ENCODE peak calls at places on chromosome 4, in six cellular contexts. One of them, this sample, is unnamed.

GRCh38 chr4:149754526-149754925 is 61.1 kb downstream of the IQCM start:
- DNase-seq in foreskin fibroblast: peak
- DNase-seq in stomach: no peak
- DNase-seq in AG04450: peak
- DNase-seq in HCT116: no peak
- DNase-seq in choroid plexus epithelial cell: peak
- DNase-seq in this sample: no peak

GRCh38 chr4:41750158-41750623 is 1.7 kb upstream of the PHOX2B start:
- DNase-seq in foreskin fibroblast: no peak
- DNase-seq in stomach: no peak
- DNase-seq in AG04450: no peak
- DNase-seq in HCT116: no peak
- DNase-seq in choroid plexus epithelial cell: no peak
- DNase-seq in this sample: no peak

GRCh38 chr4:23920296-23920695 is 30.4 kb upstream of the PPARGC1A start:
- DNase-seq in foreskin fibroblast: no peak
- DNase-seq in stomach: no peak
- DNase-seq in AG04450: no peak
- DNase-seq in HCT116: no peak
- DNase-seq in choroid plexus epithelial cell: no peak
- DNase-seq in this sample: no peak

GRCh38 chr4:108492816-108493595 is 127.4 kb upstream of the RPL34 start:
- DNase-seq in foreskin fibroblast: no peak
- DNase-seq in stomach: no peak
- DNase-seq in AG04450: no peak
- DNase-seq in HCT116: peak
- DNase-seq in choroid plexus epithelial cell: peak
- DNase-seq in this sample: no peak

GRCh38 chr4:183182873-183183725 is 84.0 kb downstream of the WWC2 start:
- DNase-seq in foreskin fibroblast: peak
- DNase-seq in stomach: no peak
- DNase-seq in AG04450: peak
- DNase-seq in HCT116: peak
- DNase-seq in choroid plexus epithelial cell: peak
- DNase-seq in this sample: peak

GRCh38 chr4:97984545-97985131 is 158.6 kb downstream of the STPG2 start:
- DNase-seq in foreskin fibroblast: no peak
- DNase-seq in stomach: no peak
- DNase-seq in AG04450: no peak
- DNase-seq in HCT116: peak
- DNase-seq in choroid plexus epithelial cell: peak
- DNase-seq in this sample: no peak

GRCh38 chr4:1746265-1746691 is 25.0 kb downstream of the TACC3 start:
- DNase-seq in foreskin fibroblast: peak
- DNase-seq in stomach: peak
- DNase-seq in AG04450: no peak
- DNase-seq in HCT116: peak
- DNase-seq in choroid plexus epithelial cell: peak
- DNase-seq in this sample: no peak

GRCh38 chr4:81030617-81031388 is at the start of gene BMP3:
- DNase-seq in foreskin fibroblast: peak
- DNase-seq in stomach: no peak
- DNase-seq in AG04450: no peak
- DNase-seq in HCT116: no peak
- DNase-seq in choroid plexus epithelial cell: peak
- DNase-seq in this sample: no peak

GRCh38 chr4:183788308-183788707 is 116.8 kb upstream of the STOX2 start:
- DNase-seq in foreskin fibroblast: no peak
- DNase-seq in stomach: no peak
- DNase-seq in AG04450: no peak
- DNase-seq in HCT116: no peak
- DNase-seq in choroid plexus epithelial cell: no peak
- DNase-seq in this sample: no peak

GRCh38 chr4:3461515-3462291 is 1.4 kb upstream of the DOK7 start:
- DNase-seq in foreskin fibroblast: no peak
- DNase-seq in stomach: peak
- DNase-seq in AG04450: no peak
- DNase-seq in HCT116: no peak
- DNase-seq in choroid plexus epithelial cell: no peak
- DNase-seq in this sample: no peak

GRCh38 chr4:153156263-153156662 is 48.0 kb upstream of the TRIM2 start:
- DNase-seq in foreskin fibroblast: no peak
- DNase-seq in stomach: no peak
- DNase-seq in AG04450: no peak
- DNase-seq in HCT116: no peak
- DNase-seq in choroid plexus epithelial cell: peak
- DNase-seq in this sample: no peak

GRCh38 chr4:90474484-90474883 is 347.3 kb downstream of the CCSER1 start:
- DNase-seq in foreskin fibroblast: no peak
- DNase-seq in stomach: no peak
- DNase-seq in AG04450: no peak
- DNase-seq in HCT116: no peak
- DNase-seq in choroid plexus epithelial cell: no peak
- DNase-seq in this sample: no peak

GRCh38 chr4:89000844-89001360 is 56.1 kb downstream of the FAM13A start:
- DNase-seq in foreskin fibroblast: peak
- DNase-seq in stomach: no peak
- DNase-seq in AG04450: no peak
- DNase-seq in HCT116: no peak
- DNase-seq in choroid plexus epithelial cell: peak
- DNase-seq in this sample: no peak

GRCh38 chr4:145587088-145587487 is 32.1 kb upstream of the MMAA start:
- DNase-seq in foreskin fibroblast: no peak
- DNase-seq in stomach: no peak
- DNase-seq in AG04450: no peak
- DNase-seq in HCT116: no peak
- DNase-seq in choroid plexus epithelial cell: no peak
- DNase-seq in this sample: no peak

GRCh38 chr4:168864831-168865541 is 145.1 kb downstream of the CBR4 start:
- DNase-seq in foreskin fibroblast: peak
- DNase-seq in stomach: no peak
- DNase-seq in AG04450: no peak
- DNase-seq in HCT116: no peak
- DNase-seq in choroid plexus epithelial cell: peak
- DNase-seq in this sample: no peak

GRCh38 chr4:21769404-21770147 is 179.0 kb downstream of the KCNIP4 start:
- DNase-seq in foreskin fibroblast: peak
- DNase-seq in stomach: no peak
- DNase-seq in AG04450: no peak
- DNase-seq in HCT116: no peak
- DNase-seq in choroid plexus epithelial cell: peak
- DNase-seq in this sample: no peak

GRCh38 chr4:105619193-105619931 is 66.9 kb downstream of the ARHGEF38 start:
- DNase-seq in foreskin fibroblast: no peak
- DNase-seq in stomach: peak
- DNase-seq in AG04450: no peak
- DNase-seq in HCT116: no peak
- DNase-seq in choroid plexus epithelial cell: no peak
- DNase-seq in this sample: no peak

GRCh38 chr4:122917731-122918130 is 4.7 kb downstream of the NUDT6 start:
- DNase-seq in foreskin fibroblast: no peak
- DNase-seq in stomach: no peak
- DNase-seq in AG04450: no peak
- DNase-seq in HCT116: no peak
- DNase-seq in choroid plexus epithelial cell: peak
- DNase-seq in this sample: no peak

GRCh38 chr4:77505958-77506319 is 99.7 kb upstream of the CXCL13 start:
- DNase-seq in foreskin fibroblast: no peak
- DNase-seq in stomach: no peak
- DNase-seq in AG04450: no peak
- DNase-seq in HCT116: no peak
- DNase-seq in choroid plexus epithelial cell: no peak
- DNase-seq in this sample: no peak

GRCh38 chr4:115866364-115866896 is 753.0 kb upstream of the NDST4 start:
- DNase-seq in foreskin fibroblast: no peak
- DNase-seq in stomach: no peak
- DNase-seq in AG04450: no peak
- DNase-seq in HCT116: no peak
- DNase-seq in choroid plexus epithelial cell: no peak
- DNase-seq in this sample: no peak

GRCh38 chr4:71635094-71635493 is 148.8 kb downstream of the GC start:
- DNase-seq in foreskin fibroblast: no peak
- DNase-seq in stomach: no peak
- DNase-seq in AG04450: no peak
- DNase-seq in HCT116: no peak
- DNase-seq in choroid plexus epithelial cell: no peak
- DNase-seq in this sample: no peak

GRCh38 chr4:150231108-150231770 is 153.0 kb downstream of the DCLK2 start:
- DNase-seq in foreskin fibroblast: no peak
- DNase-seq in stomach: no peak
- DNase-seq in AG04450: no peak
- DNase-seq in HCT116: no peak
- DNase-seq in choroid plexus epithelial cell: no peak
- DNase-seq in this sample: no peak

GRCh38 chr4:168928346-168928745 is 81.7 kb downstream of the CBR4 start:
- DNase-seq in foreskin fibroblast: no peak
- DNase-seq in stomach: no peak
- DNase-seq in AG04450: no peak
- DNase-seq in HCT116: no peak
- DNase-seq in choroid plexus epithelial cell: no peak
- DNase-seq in this sample: no peak

GRCh38 chr4:185800266-185800945 is 11.6 kb downstream of the SORBS2 start:
- DNase-seq in foreskin fibroblast: no peak
- DNase-seq in stomach: no peak
- DNase-seq in AG04450: no peak
- DNase-seq in HCT116: no peak
- DNase-seq in choroid plexus epithelial cell: no peak
- DNase-seq in this sample: no peak

GRCh38 chr4:185805979-185806378 is 6.0 kb downstream of the SORBS2 start:
- DNase-seq in foreskin fibroblast: no peak
- DNase-seq in stomach: no peak
- DNase-seq in AG04450: no peak
- DNase-seq in HCT116: no peak
- DNase-seq in choroid plexus epithelial cell: no peak
- DNase-seq in this sample: no peak

GRCh38 chr4:185805262-185805802 is 6.7 kb downstream of the SORBS2 start:
- DNase-seq in foreskin fibroblast: no peak
- DNase-seq in stomach: no peak
- DNase-seq in AG04450: no peak
- DNase-seq in HCT116: no peak
- DNase-seq in choroid plexus epithelial cell: no peak
- DNase-seq in this sample: no peak

GRCh38 chr4:185801471-185801870 is 10.5 kb downstream of the SORBS2 start:
- DNase-seq in foreskin fibroblast: no peak
- DNase-seq in stomach: no peak
- DNase-seq in AG04450: no peak
- DNase-seq in HCT116: no peak
- DNase-seq in choroid plexus epithelial cell: peak
- DNase-seq in this sample: no peak

GRCh38 chr4:185803015-185803414 is 9.0 kb downstream of the SORBS2 start:
- DNase-seq in foreskin fibroblast: no peak
- DNase-seq in stomach: no peak
- DNase-seq in AG04450: no peak
- DNase-seq in HCT116: no peak
- DNase-seq in choroid plexus epithelial cell: no peak
- DNase-seq in this sample: no peak
- H3K4me3 ChIP-seq in foreskin fibroblast: no peak
- H3K4me3 ChIP-seq in stomach: no peak
- H3K4me3 ChIP-seq in AG04450: no peak
- H3K4me3 ChIP-seq in HCT116: no peak
- H3K4me3 ChIP-seq in choroid plexus epithelial cell: no peak
- H3K4me3 ChIP-seq in this sample: no peak

GRCh38 chr4:54100607-54101189 is 735 bp downstream of the GSX2 start:
- DNase-seq in foreskin fibroblast: no peak
- DNase-seq in stomach: no peak
- DNase-seq in AG04450: no peak
- DNase-seq in HCT116: no peak
- DNase-seq in choroid plexus epithelial cell: no peak
- DNase-seq in this sample: no peak
- H3K4me3 ChIP-seq in foreskin fibroblast: peak
- H3K4me3 ChIP-seq in stomach: peak
- H3K4me3 ChIP-seq in AG04450: peak
- H3K4me3 ChIP-seq in HCT116: no peak
- H3K4me3 ChIP-seq in choroid plexus epithelial cell: peak
- H3K4me3 ChIP-seq in this sample: peak

GRCh38 chr4:174555793-174556630 is 33.7 kb upstream of the HPGD start:
- DNase-seq in foreskin fibroblast: no peak
- DNase-seq in stomach: no peak
- DNase-seq in AG04450: no peak
- DNase-seq in HCT116: no peak
- DNase-seq in choroid plexus epithelial cell: no peak
- DNase-seq in this sample: no peak
- H3K4me3 ChIP-seq in foreskin fibroblast: no peak
- H3K4me3 ChIP-seq in stomach: no peak
- H3K4me3 ChIP-seq in AG04450: no peak
- H3K4me3 ChIP-seq in HCT116: no peak
- H3K4me3 ChIP-seq in choroid plexus epithelial cell: no peak
- H3K4me3 ChIP-seq in this sample: no peak

DNA sequence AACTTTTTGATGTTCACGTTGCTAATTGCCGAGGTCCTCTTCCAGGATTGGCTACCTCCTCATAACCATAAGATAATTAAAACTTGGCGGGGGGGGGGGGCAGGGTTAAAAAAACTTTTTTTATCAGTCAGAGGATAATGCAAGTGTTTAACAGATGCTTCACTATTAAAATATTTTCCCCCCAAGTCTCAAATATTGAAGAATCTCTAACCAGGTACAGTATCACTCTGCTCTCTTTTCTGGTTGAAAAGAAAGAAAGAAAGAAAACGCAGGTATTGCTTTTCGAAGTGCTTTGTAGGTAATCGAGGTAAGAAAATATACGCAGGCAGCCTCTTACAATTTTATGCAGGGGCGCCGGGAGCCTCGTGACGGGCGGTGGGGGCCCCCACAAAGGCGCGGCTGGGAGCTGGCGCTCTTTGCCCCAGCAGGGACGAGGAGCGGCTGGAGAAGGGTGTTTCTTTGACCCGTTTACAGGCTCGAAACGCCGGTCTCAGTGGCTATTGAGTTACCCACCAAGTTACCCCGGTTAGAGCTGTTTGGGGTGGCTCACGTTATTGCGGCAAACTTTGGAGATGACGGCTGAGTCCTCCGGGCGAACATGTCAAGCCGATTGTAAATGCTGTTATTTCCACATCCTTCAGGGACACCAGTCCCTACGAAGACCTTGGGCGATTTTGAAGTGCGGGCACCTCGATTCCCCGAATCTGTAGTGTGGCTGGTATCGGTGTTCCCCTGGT is 465 bp upstream of the HAND2 start:
- DNase-seq in foreskin fibroblast: no peak
- DNase-seq in stomach: no peak
- DNase-seq in AG04450: no peak
- DNase-seq in HCT116: no peak
- DNase-seq in choroid plexus epithelial cell: no peak
- DNase-seq in this sample: no peak
- H3K4me3 ChIP-seq in foreskin fibroblast: peak
- H3K4me3 ChIP-seq in stomach: peak
- H3K4me3 ChIP-seq in AG04450: peak
- H3K4me3 ChIP-seq in HCT116: no peak
- H3K4me3 ChIP-seq in choroid plexus epithelial cell: no peak
- H3K4me3 ChIP-seq in this sample: peak

This sample was measured in BJ.